ENCODE peak calls at places on chromosomes 4 and X, in four cellular contexts. One of them, this sample, is unnamed.

GRCh38 chrX:70479197-70479969 is 34.7 kb downstream of the DLG3 start:
- DNase-seq in lower leg skin: no peak
- DNase-seq in H7: no peak
- DNase-seq in neural progenitor cell: no peak
- DNase-seq in this sample: no peak

GRCh38 chr4:110005461-110006056 is 92.9 kb downstream of the EGF start:
- DNase-seq in lower leg skin: no peak
- DNase-seq in H7: peak
- DNase-seq in neural progenitor cell: peak
- DNase-seq in this sample: peak

GRCh38 chr4:105471566-105472176 is 2.2 kb downstream of the PPA2 start:
- DNase-seq in lower leg skin: peak
- DNase-seq in H7: peak
- DNase-seq in neural progenitor cell: peak
- DNase-seq in this sample: peak

GRCh38 chrX:123884809-123885408 is 25.1 kb downstream of the XIAP start:
- DNase-seq in lower leg skin: no peak
- DNase-seq in H7: peak
- DNase-seq in neural progenitor cell: peak
- DNase-seq in this sample: peak

GRCh38 chr4:15659768-15660394 is 4.7 kb upstream of the FBXL5 start:
- DNase-seq in lower leg skin: no peak
- DNase-seq in H7: no peak
- DNase-seq in neural progenitor cell: no peak
- DNase-seq in this sample: no peak

GRCh38 chr4:67087897-67088296 is 457.4 kb downstream of the CENPC start:
- DNase-seq in lower leg skin: peak
- DNase-seq in H7: peak
- DNase-seq in neural progenitor cell: peak
- DNase-seq in this sample: peak

GRCh38 chr4:25925486-25926201 is 11.6 kb downstream of the SMIM20 start:
- DNase-seq in lower leg skin: no peak
- DNase-seq in H7: peak
- DNase-seq in neural progenitor cell: peak
- DNase-seq in this sample: peak

GRCh38 chrX:153744210-153745066 is 19.6 kb upstream of the PLXNB3 start:
- DNase-seq in lower leg skin: peak
- DNase-seq in H7: peak
- DNase-seq in neural progenitor cell: peak
- DNase-seq in this sample: no peak

GRCh38 chr4:147594107-147594506 is 23.1 kb upstream of the TMEM184C start:
- DNase-seq in lower leg skin: no peak
- DNase-seq in H7: peak
- DNase-seq in neural progenitor cell: no peak
- DNase-seq in this sample: peak

GRCh38 chr4:6620296-6620695 is 20.2 kb upstream of the MRFAP1 start:
- DNase-seq in lower leg skin: no peak
- DNase-seq in H7: peak
- DNase-seq in neural progenitor cell: no peak
- DNase-seq in this sample: no peak

GRCh38 chr4:144709159-144709558 is 63.2 kb downstream of the HHIP start:
- DNase-seq in lower leg skin: no peak
- DNase-seq in H7: no peak
- DNase-seq in neural progenitor cell: peak
- DNase-seq in this sample: no peak

GRCh38 chr4:2364654-2365053 is 53.8 kb downstream of the ZFYVE28 start:
- DNase-seq in lower leg skin: no peak
- DNase-seq in H7: no peak
- DNase-seq in neural progenitor cell: no peak
- DNase-seq in this sample: no peak

GRCh38 chr4:124144302-124144701 is 568.2 kb downstream of the ANKRD50 start:
- DNase-seq in lower leg skin: no peak
- DNase-seq in H7: no peak
- DNase-seq in neural progenitor cell: no peak
- DNase-seq in this sample: no peak

GRCh38 chr4:71389149-71389840 is 50.5 kb downstream of the SLC4A4 start:
- DNase-seq in lower leg skin: no peak
- DNase-seq in H7: no peak
- DNase-seq in neural progenitor cell: no peak
- DNase-seq in this sample: no peak

GRCh38 chr4:184612089-184612488 is 37.2 kb downstream of the CASP3 start:
- DNase-seq in lower leg skin: no peak
- DNase-seq in H7: no peak
- DNase-seq in neural progenitor cell: no peak
- DNase-seq in this sample: no peak

GRCh38 chr4:16226816-16227461 is 668 bp upstream of the TAPT1 start:
- DNase-seq in lower leg skin: peak
- DNase-seq in H7: peak
- DNase-seq in neural progenitor cell: peak
- DNase-seq in this sample: no peak

GRCh38 chrX:31988975-31989374 is 917.1 kb upstream of the FTHL17 start:
- DNase-seq in lower leg skin: no peak
- DNase-seq in H7: no peak
- DNase-seq in neural progenitor cell: no peak
- DNase-seq in this sample: no peak

GRCh38 chr4:7908668-7909067 is 31.0 kb downstream of the AFAP1 start:
- DNase-seq in lower leg skin: no peak
- DNase-seq in H7: no peak
- DNase-seq in neural progenitor cell: no peak
- DNase-seq in this sample: peak

GRCh38 chrX:116241001-116241400 is 70.5 kb downstream of the AGTR2 start:
- DNase-seq in lower leg skin: no peak
- DNase-seq in H7: no peak
- DNase-seq in neural progenitor cell: no peak
- DNase-seq in this sample: no peak

GRCh38 chrX:155028749-155029360 is 2.2 kb downstream of the FUNDC2 start:
- DNase-seq in lower leg skin: no peak
- DNase-seq in H7: no peak
- DNase-seq in neural progenitor cell: no peak
- DNase-seq in this sample: no peak

GRCh38 chr4:27921236-27921635 is 1060.6 kb downstream of the STIM2 start:
- DNase-seq in lower leg skin: no peak
- DNase-seq in H7: no peak
- DNase-seq in neural progenitor cell: no peak
- DNase-seq in this sample: no peak

GRCh38 chr4:163048447-163048846 is 118.2 kb downstream of the NAF1 start:
- DNase-seq in lower leg skin: no peak
- DNase-seq in H7: peak
- DNase-seq in neural progenitor cell: peak
- DNase-seq in this sample: peak

GRCh38 chrX:76248901-76249300 is 76.0 kb downstream of the PBDC1 start:
- DNase-seq in lower leg skin: no peak
- DNase-seq in H7: no peak
- DNase-seq in neural progenitor cell: no peak
- DNase-seq in this sample: no peak

GRCh38 chrX:150546711-150547153 is 21.7 kb upstream of the MTM1 start:
- DNase-seq in lower leg skin: no peak
- DNase-seq in H7: no peak
- DNase-seq in neural progenitor cell: no peak
- DNase-seq in this sample: peak

GRCh38 chrX:150547511-150548115 is 20.8 kb upstream of the MTM1 start:
- DNase-seq in lower leg skin: peak
- DNase-seq in H7: peak
- DNase-seq in neural progenitor cell: peak
- DNase-seq in this sample: no peak

GRCh38 chrX:150548684-150549083 is 19.7 kb upstream of the MTM1 start:
- DNase-seq in lower leg skin: no peak
- DNase-seq in H7: no peak
- DNase-seq in neural progenitor cell: no peak
- DNase-seq in this sample: no peak

GRCh38 chrX:150544835-150545790 is 23.3 kb upstream of the MTM1 start:
- DNase-seq in lower leg skin: no peak
- DNase-seq in H7: no peak
- DNase-seq in neural progenitor cell: no peak
- DNase-seq in this sample: no peak

GRCh38 chrX:150548251-150548650 is 20.2 kb upstream of the MTM1 start:
- DNase-seq in lower leg skin: no peak
- DNase-seq in H7: no peak
- DNase-seq in neural progenitor cell: no peak
- DNase-seq in this sample: no peak
- H3K4me3 ChIP-seq in lower leg skin: no peak
- H3K4me3 ChIP-seq in H7: peak
- H3K4me3 ChIP-seq in neural progenitor cell: no peak
- H3K4me3 ChIP-seq in this sample: no peak

GRCh38 chr4:103137446-103137827 is 37.8 kb upstream of the BDH2 start:
- DNase-seq in lower leg skin: no peak
- DNase-seq in H7: no peak
- DNase-seq in neural progenitor cell: no peak
- DNase-seq in this sample: no peak
- H3K4me3 ChIP-seq in lower leg skin: no peak
- H3K4me3 ChIP-seq in H7: no peak
- H3K4me3 ChIP-seq in neural progenitor cell: no peak
- H3K4me3 ChIP-seq in this sample: no peak

GRCh38 chr4:168835880-168836454 is 174.1 kb downstream of the CBR4 start:
- DNase-seq in lower leg skin: no peak
- DNase-seq in H7: no peak
- DNase-seq in neural progenitor cell: no peak
- DNase-seq in this sample: no peak
- H3K4me3 ChIP-seq in lower leg skin: no peak
- H3K4me3 ChIP-seq in H7: no peak
- H3K4me3 ChIP-seq in neural progenitor cell: no peak
- H3K4me3 ChIP-seq in this sample: no peak

GRCh38 chr4:125649452-125649851 is 334.7 kb downstream of the FAT4 start:
- DNase-seq in lower leg skin: no peak
- DNase-seq in H7: no peak
- DNase-seq in neural progenitor cell: no peak
- DNase-seq in this sample: no peak

GRCh38 chr4:125650557-125650956 is 335.8 kb downstream of the FAT4 start:
- DNase-seq in lower leg skin: no peak
- DNase-seq in H7: no peak
- DNase-seq in neural progenitor cell: no peak
- DNase-seq in this sample: no peak
- H3K4me3 ChIP-seq in lower leg skin: no peak
- H3K4me3 ChIP-seq in H7: no peak
- H3K4me3 ChIP-seq in neural progenitor cell: no peak
- H3K4me3 ChIP-seq in this sample: no peak

GRCh38 chr4:17707671-17708070 is 73.8 kb downstream of the FAM184B start:
- DNase-seq in lower leg skin: peak
- DNase-seq in H7: no peak
- DNase-seq in neural progenitor cell: no peak
- DNase-seq in this sample: no peak
- H3K4me3 ChIP-seq in lower leg skin: no peak
- H3K4me3 ChIP-seq in H7: no peak
- H3K4me3 ChIP-seq in neural progenitor cell: no peak
- H3K4me3 ChIP-seq in this sample: no peak

GRCh38 chr4:4387531-4388311 is 819 bp downstream of the NSG1 start:
- DNase-seq in lower leg skin: no peak
- DNase-seq in H7: peak
- DNase-seq in neural progenitor cell: peak
- DNase-seq in this sample: no peak
- H3K4me3 ChIP-seq in lower leg skin: peak
- H3K4me3 ChIP-seq in H7: peak
- H3K4me3 ChIP-seq in neural progenitor cell: peak
- H3K4me3 ChIP-seq in this sample: peak

GRCh38 chr4:99617374-99617773 is 40.3 kb downstream of the C4orf54 start:
- DNase-seq in lower leg skin: no peak
- DNase-seq in H7: no peak
- DNase-seq in neural progenitor cell: no peak
- DNase-seq in this sample: no peak

GRCh38 chr4:99612281-99612680 is 37.7 kb downstream of the MTTP start:
- DNase-seq in lower leg skin: no peak
- DNase-seq in H7: no peak
- DNase-seq in neural progenitor cell: no peak
- DNase-seq in this sample: no peak

GRCh38 chr4:99615210-99615834 is 40.7 kb downstream of the MTTP start:
- DNase-seq in lower leg skin: no peak
- DNase-seq in H7: no peak
- DNase-seq in neural progenitor cell: no peak
- DNase-seq in this sample: no peak

GRCh38 chr4:99612704-99613103 is 38.1 kb downstream of the MTTP start:
- DNase-seq in lower leg skin: no peak
- DNase-seq in H7: no peak
- DNase-seq in neural progenitor cell: no peak
- DNase-seq in this sample: no peak

GRCh38 chr4:99614491-99614890 is 39.9 kb downstream of the MTTP start:
- DNase-seq in lower leg skin: no peak
- DNase-seq in H7: no peak
- DNase-seq in neural progenitor cell: no peak
- DNase-seq in this sample: no peak
- H3K4me3 ChIP-seq in lower leg skin: no peak
- H3K4me3 ChIP-seq in H7: no peak
- H3K4me3 ChIP-seq in neural progenitor cell: no peak
- H3K4me3 ChIP-seq in this sample: no peak

This sample was measured in Jurkat, Clone E6-1.